ENCODE peak calls at places on chromosomes 6 and 20, in six cellular contexts. B is mesendoderm, I is mesenchymal stem cell, K is H9, P is IMR-90, A is H1. E is an unnamed sample.

GRCh38 chr6:145263807-145264206 is 471.5 kb downstream of the EPM2A start:
- DNase-seq in B (no peak), I (no peak), K (no peak), P (no peak), A (no peak), E (no peak)

GRCh38 chr6:11869656-11870340 is 91.2 kb upstream of the ADTRP start:
- DNase-seq in B (no peak), I (no peak), K (no peak), P (peak; percentile 84), A (no peak), E (no peak)

GRCh38 chr6:139711714-139712585 is 337.5 kb upstream of the CITED2 start:
- DNase-seq in B (no peak), I (peak; percentile 37), K (no peak), P (peak; percentile 63), A (no peak), E (no peak)

GRCh38 chr6:142279350-142280180 is 22.2 kb upstream of the ADGRG6 start:
- DNase-seq in B (no peak), I (peak; percentile 45), K (no peak), P (peak; percentile 37), A (no peak), E (no peak)

GRCh38 chr6:89313006-89313405 is 2.1 kb downstream of the GABRR2 start:
- DNase-seq in B (no peak), I (peak; percentile 72), K (no peak), P (peak; percentile 92), A (no peak), E (no peak)

GRCh38 chr6:110033749-110034636 is 55.9 kb downstream of the GPR6 start:
- DNase-seq in B (no peak), I (no peak), K (no peak), P (no peak), A (no peak), E (no peak)

GRCh38 chr6:29414588-29414987 is at the start of gene OR12D1:
- DNase-seq in B (peak; percentile 61), I (no peak), K (no peak), P (no peak), A (no peak), E (no peak)

GRCh38 chr20:61951695-61952533 is 113.8 kb downstream of the TAF4 start:
- DNase-seq in B (peak; percentile 73), I (peak; percentile 30), K (peak; percentile 84), P (peak; percentile 28), A (peak; percentile 36), E (peak; percentile 78)

GRCh38 chr6:153059757-153060156 is 57.2 kb upstream of the MTRF1L start:
- DNase-seq in B (peak; percentile 46), I (no peak), K (no peak), P (no peak), A (no peak), E (no peak)

GRCh38 chr6:147868493-147869222 is 360.2 kb downstream of the SAMD5 start:
- DNase-seq in B (no peak), I (peak; percentile 33), K (no peak), P (peak; percentile 3), A (no peak), E (no peak)

GRCh38 chr6:163352966-163353365 is 61.6 kb upstream of the QKI start:
- DNase-seq in B (no peak), I (no peak), K (no peak), P (no peak), A (no peak), E (no peak)

GRCh38 chr20:59568509-59569024 is 35.8 kb upstream of the PHACTR3 start:
- DNase-seq in B (no peak), I (no peak), K (no peak), P (no peak), A (no peak), E (no peak)

GRCh38 chr6:142304241-142304640 is 2.4 kb downstream of the ADGRG6 start:
- DNase-seq in B (no peak), I (no peak), K (no peak), P (no peak), A (no peak), E (no peak)

GRCh38 chr6:169627736-169628423 is 73.9 kb downstream of the WDR27 start:
- DNase-seq in B (no peak), I (no peak), K (no peak), P (no peak), A (no peak), E (no peak)

GRCh38 chr6:169635345-169635744 is 66.5 kb downstream of the WDR27 start:
- DNase-seq in B (no peak), I (no peak), K (no peak), P (no peak), A (no peak), E (no peak)

GRCh38 chr6:169638388-169638787 is 63.4 kb downstream of the WDR27 start:
- DNase-seq in B (no peak), I (no peak), K (no peak), P (no peak), A (no peak), E (no peak)

GRCh38 chr6:169629256-169629655 is 72.6 kb downstream of the WDR27 start:
- DNase-seq in B (no peak), I (no peak), K (no peak), P (no peak), A (no peak), E (no peak)

GRCh38 chr6:169632841-169633240 is 69.0 kb downstream of the WDR27 start:
- DNase-seq in B (no peak), I (no peak), K (no peak), P (no peak), A (no peak), E (no peak)
- H3K23ac ChIP-seq in B (no peak overlapping the region), I (no peak overlapping the region), K (no peak overlapping the region), P (no peak overlapping the region), A (no peak overlapping the region), E (no peak overlapping the region)

GRCh38 chr20:38284893-38285444 is 19.0 kb upstream of the BPI start:
- DNase-seq in B (no peak), I (no peak), K (no peak), P (no peak), A (no peak), E (no peak)
- H2BK15ac ChIP-seq in B (no peak overlapping the region), I (no peak overlapping the region), K (no peak overlapping the region), P (no peak overlapping the region), A (no peak overlapping the region), E (no peak overlapping the region)

GRCh38 chr6:117986401-117986800 is 79.3 kb downstream of the SLC35F1 start:
- DNase-seq in B (no peak), I (no peak), K (no peak), P (no peak), A (no peak), E (no peak)

GRCh38 chr6:117992856-117993255 is 85.8 kb downstream of the SLC35F1 start:
- DNase-seq in B (no peak), I (no peak), K (no peak), P (no peak), A (no peak), E (no peak)

DNA sequence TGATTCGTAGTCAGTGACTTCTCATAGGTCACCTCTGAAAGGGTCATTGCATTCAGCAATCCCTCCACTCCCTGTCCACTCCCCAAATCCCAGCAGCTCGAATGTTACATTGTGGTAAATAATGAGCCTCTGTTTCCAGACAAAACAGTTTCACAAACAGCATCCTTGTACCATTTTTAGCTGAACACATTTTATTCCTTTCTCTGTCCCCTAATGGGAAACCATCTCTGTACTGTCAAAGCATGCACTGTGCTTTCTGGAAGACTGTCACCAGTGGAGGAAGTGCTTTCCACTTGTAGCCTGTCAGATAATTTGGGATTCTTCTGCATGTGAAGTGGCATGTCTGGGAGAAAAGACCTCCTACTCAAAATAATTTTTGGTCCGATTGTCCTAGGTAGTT is 82.0 kb downstream of the SLC35F1 start:
- DNase-seq in B (no peak), I (no peak), K (no peak), P (no peak), A (no peak), E (no peak)
- H3K23ac ChIP-seq in B (no peak overlapping the region), I (no peak overlapping the region), K (no peak overlapping the region), P (no peak overlapping the region), A (no peak overlapping the region), E (no peak overlapping the region)

GRCh38 chr6:169271158-169271936 is 17.7 kb upstream of the THBS2 start:
- DNase-seq in B (peak; percentile 40), I (no peak), K (peak; percentile 54), P (no peak), A (no peak), E (no peak)
- H2BK15ac ChIP-seq in B (no peak overlapping the region), I (no peak overlapping the region), K (no peak overlapping the region), P (peak overlapping the region; percentile 54), A (no peak overlapping the region), E (no peak overlapping the region)

DNA sequence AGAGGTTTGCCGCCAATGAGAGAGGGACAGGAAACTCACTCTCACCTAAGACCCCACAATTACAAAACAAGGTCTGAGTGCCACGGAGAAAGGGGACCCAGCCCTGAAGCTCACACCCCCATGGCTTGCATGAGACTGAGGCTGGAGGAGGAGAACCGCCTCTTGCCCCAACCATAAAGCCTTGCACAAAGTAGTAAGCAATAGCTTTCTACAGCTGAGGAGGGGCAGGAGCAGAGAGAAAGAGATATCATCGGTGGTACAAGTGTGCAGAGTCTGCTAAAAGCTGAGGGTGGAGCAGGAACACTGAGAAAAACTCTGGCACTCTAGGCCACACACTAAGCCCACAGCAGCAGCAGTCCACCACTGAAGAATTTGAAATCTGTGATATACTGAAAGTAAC is 37.7 kb downstream of the OSTM1 start:
- DNase-seq in B (no peak), I (no peak), K (no peak), P (no peak), A (no peak), E (no peak)
- H3K23ac ChIP-seq in B (no peak overlapping the region), I (no peak overlapping the region), K (no peak overlapping the region), P (no peak overlapping the region), A (no peak overlapping the region), E (no peak overlapping the region)

GRCh38 chr6:8383584-8383983 is 51.8 kb downstream of the SLC35B3 start:
- DNase-seq in B (peak; percentile 47), I (no peak), K (peak; percentile 63), P (no peak), A (peak; percentile 43), E (no peak)

GRCh38 chr6:8392569-8392968 is 42.8 kb downstream of the SLC35B3 start:
- DNase-seq in B (no peak), I (no peak), K (no peak), P (no peak), A (no peak), E (no peak)

GRCh38 chr6:8391934-8392333 is 43.4 kb downstream of the SLC35B3 start:
- DNase-seq in B (no peak), I (no peak), K (no peak), P (no peak), A (no peak), E (no peak)

GRCh38 chr6:8389034-8389818 is 46.1 kb downstream of the SLC35B3 start:
- DNase-seq in B (no peak), I (no peak), K (no peak), P (no peak), A (no peak), E (peak; percentile 4)

DNA sequence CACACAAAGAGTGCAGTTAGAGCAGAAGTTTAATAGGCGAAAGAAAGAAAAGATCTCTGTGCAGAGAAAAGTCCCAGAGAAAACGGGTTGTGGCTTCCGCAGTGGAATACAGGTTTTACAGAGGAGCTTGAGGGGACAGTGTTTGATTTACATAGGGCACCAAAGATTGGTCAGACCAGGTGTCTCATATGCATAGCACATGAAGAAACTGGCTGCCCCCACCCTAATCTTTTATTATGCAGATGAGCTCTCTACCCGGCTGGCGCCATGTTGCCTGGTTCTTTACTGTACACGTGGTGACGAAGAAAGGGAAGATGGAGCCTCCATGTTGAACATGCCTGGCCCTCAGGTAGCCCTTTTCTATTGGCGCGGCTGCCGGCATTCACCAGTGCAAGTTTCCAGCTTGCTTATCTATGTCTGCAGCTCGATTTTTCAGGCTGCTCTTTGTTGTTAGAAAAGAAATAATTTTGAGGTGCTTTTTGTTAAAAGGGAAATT is 47.4 kb downstream of the SLC35B3 start:
- DNase-seq in B (no peak), I (no peak), K (no peak), P (no peak), A (no peak), E (no peak)
- H2BK15ac ChIP-seq in B (no peak overlapping the region), I (no peak overlapping the region), K (no peak overlapping the region), P (no peak overlapping the region), A (no peak overlapping the region), E (no peak overlapping the region)

GRCh38 chr20:51610761-51611624 is 68.5 kb upstream of the NFATC2 start:
- DNase-seq in B (no peak), I (no peak), K (no peak), P (no peak), A (no peak), E (no peak)
- H3K23ac ChIP-seq in B (no peak overlapping the region), I (no peak overlapping the region), K (no peak overlapping the region), P (no peak overlapping the region), A (no peak overlapping the region), E (no peak overlapping the region)